ENCODE peak calls at places on chromosome 15, in seven cellular contexts. X is fibroblast of the aortic adventitia, P is lower lobe of right lung, Y is WTC11, J is B cell, G is colonic mucosa, I is body of pancreas. K is an unnamed sample.

GRCh38 chr15:62957130-62957529 is 85.4 kb upstream of the TPM1 start:
- DNase-seq in G (no peak), P (no peak), X (peak), J (no peak), Y (no peak), I (no peak), K (no peak)

GRCh38 chr15:71746719-71747118 is 63.6 kb upstream of the NR2E3 start:
- DNase-seq in J (no peak), X (no peak), G (peak), P (peak), I (no peak), Y (no peak), K (no peak)

GRCh38 chr15:36996538-36997181 is 103.7 kb downstream of the MEIS2 start:
- DNase-seq in X (no peak), P (no peak), Y (no peak), I (no peak), G (no peak), J (no peak), K (no peak)

GRCh38 chr15:69217381-69217780 is 56.9 kb downstream of the GLCE start:
- DNase-seq in P (no peak), J (no peak), X (no peak), I (no peak), Y (no peak), G (no peak), K (no peak)

GRCh38 chr15:66999046-66999557 is 66.3 kb upstream of the SMAD3 start:
- DNase-seq in Y (no peak), P (no peak), G (no peak), X (no peak), I (no peak), J (no peak), K (no peak)

GRCh38 chr15:51288143-51289065 is 50.0 kb downstream of the CYP19A1 start:
- DNase-seq in G (peak), X (peak), P (no peak), J (no peak), I (no peak), Y (no peak), K (no peak)

GRCh38 chr15:66761723-66762595 is 59.9 kb downstream of the SMAD6 start:
- DNase-seq in P (no peak), G (no peak), X (peak), J (no peak), Y (no peak), I (no peak), K (no peak)

GRCh38 chr15:23566070-23567050 is 886 bp downstream of the MKRN3 start:
- DNase-seq in G (no peak), X (no peak), Y (no peak), I (no peak), P (no peak), J (no peak), K (no peak)

GRCh38 chr15:88433046-88433685 is 34.0 kb downstream of the MRPL46 start:
- DNase-seq in I (no peak), J (no peak), Y (no peak), G (no peak), X (no peak), P (no peak), K (no peak)

GRCh38 chr15:93800805-93801204 is 430.6 kb upstream of the MCTP2 start:
- DNase-seq in G (no peak), I (no peak), Y (no peak), J (no peak), X (no peak), P (no peak), K (no peak)

GRCh38 chr15:76012021-76012551 is at the start of gene NRG4:
- DNase-seq in G (peak), Y (no peak), J (no peak), P (no peak), X (peak), I (peak), K (peak)

GRCh38 chr15:58761010-58761388 is 10.1 kb upstream of the MINDY2 start:
- DNase-seq in X (no peak), P (no peak), Y (no peak), I (no peak), J (no peak), G (no peak), K (no peak)

GRCh38 chr15:38042707-38043445 is 108.4 kb downstream of the TMCO5A start:
- DNase-seq in X (no peak), J (no peak), P (no peak), Y (no peak), I (no peak), G (peak), K (no peak)

GRCh38 chr15:85762039-85762755 is 32.5 kb downstream of the KLHL25 start:
- DNase-seq in P (no peak), I (no peak), X (no peak), Y (no peak), G (no peak), J (no peak), K (no peak)
- TF ChIP-seq CTCF in P (no peak), I (no peak), X (no peak), Y (no peak), G (no peak), J (no peak), K (no peak)

DNA sequence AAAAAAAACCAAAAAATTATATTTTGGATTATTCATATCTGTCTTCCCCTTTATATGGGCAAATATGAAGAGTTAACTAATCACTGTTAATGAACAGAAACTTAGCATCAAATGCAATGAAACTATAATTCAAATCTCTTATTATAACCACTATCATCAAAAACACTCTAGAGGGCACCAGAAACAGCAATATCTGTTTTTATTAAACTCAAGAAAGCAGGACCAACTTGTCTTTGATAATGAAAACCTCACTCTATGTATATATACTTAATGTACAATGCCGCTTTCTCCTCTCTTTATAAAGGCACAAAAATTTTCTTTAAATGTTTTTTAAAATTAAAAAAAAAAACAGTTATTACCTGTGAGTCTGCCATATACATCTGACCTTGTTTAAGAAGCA is 92.7 kb downstream of the UACA start:
- DNase-seq in G (no peak), J (no peak), X (peak), Y (no peak), P (no peak), I (no peak), K (no peak)
- TF ChIP-seq CTCF in G (no peak), J (no peak), X (peak), Y (no peak), P (peak), I (peak), K (no peak)

GRCh38 chr15:39874890-39875549 is 45.0 kb downstream of the GPR176 start:
- DNase-seq in J (no peak), G (peak), I (peak), P (no peak), Y (no peak), X (peak), K (peak)
- TF ChIP-seq CTCF in J (peak), G (peak), I (peak), P (peak), Y (peak), X (peak), K (no peak)

GRCh38 chr15:56464893-56465520 is at the start of gene MNS1:
- DNase-seq in Y (peak), P (peak), I (peak), X (peak), G (peak), J (peak), K (peak)
- TF ChIP-seq CTCF in Y (no peak), P (no peak), I (no peak), X (no peak), G (no peak), J (no peak), K (no peak)

GRCh38 chr15:55627730-55628368 is 39.7 kb upstream of the PYGO1 start:
- DNase-seq in G (no peak), X (peak), P (no peak), Y (peak), J (no peak), I (no peak), K (peak)
- TF ChIP-seq CTCF in G (no peak), X (peak), P (no peak), Y (no peak), J (no peak), I (no peak), K (no peak)

DNA sequence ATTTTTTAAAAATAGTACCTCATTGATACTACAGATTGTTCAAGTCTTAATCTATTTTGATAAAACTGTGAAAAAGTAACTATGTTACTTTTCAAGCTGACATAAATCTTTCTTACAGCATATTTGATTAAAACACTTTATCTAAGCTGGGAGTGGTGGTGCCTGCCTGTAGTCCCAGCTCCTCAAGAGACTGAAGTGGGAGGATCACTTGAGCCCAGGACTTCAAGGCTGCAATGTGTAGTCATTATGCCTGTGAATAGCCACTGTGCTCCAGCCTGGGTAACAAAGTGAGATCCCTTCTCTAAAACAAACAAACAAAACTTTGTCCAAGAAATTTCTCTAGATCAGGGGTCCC is 59.6 kb upstream of the NEDD4 start:
- DNase-seq in G (no peak), Y (no peak), P (no peak), X (no peak), J (no peak), I (no peak), K (no peak)
- TF ChIP-seq CTCF in G (no peak), Y (no peak), P (no peak), X (no peak), J (peak), I (no peak), K (peak)

DNA sequence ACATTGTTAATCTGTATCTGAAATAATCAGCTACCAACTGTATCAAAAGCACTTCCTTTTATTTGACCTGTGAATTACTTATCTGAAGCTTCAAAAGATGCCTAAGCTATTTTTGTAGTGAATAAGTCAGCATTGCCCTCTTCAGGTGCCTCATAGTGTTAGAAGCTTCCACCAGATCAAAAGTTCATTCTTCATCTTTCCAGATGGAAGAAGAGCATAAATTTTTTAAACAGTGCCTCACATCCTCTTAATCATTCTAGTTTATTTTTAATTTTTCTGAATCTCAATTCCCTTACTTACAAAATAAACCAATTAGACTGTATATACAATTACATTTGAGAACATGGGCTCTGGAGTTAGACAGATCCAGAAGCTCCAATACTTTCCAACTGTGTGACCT is 65.0 kb downstream of the MYO5A start:
- DNase-seq in G (no peak), P (no peak), J (peak), Y (no peak), I (no peak), X (peak), K (no peak)
- TF ChIP-seq CTCF in G (no peak), P (no peak), J (peak), Y (no peak), I (no peak), X (peak), K (no peak)

GRCh38 chr15:49876401-49877038 is 242.5 kb downstream of the ATP8B4 start:
- DNase-seq in I (peak), J (no peak), X (peak), Y (peak), G (no peak), P (no peak), K (no peak)
- TF ChIP-seq CTCF in I (peak), J (no peak), X (peak), Y (peak), G (peak), P (peak), K (no peak)

DNA sequence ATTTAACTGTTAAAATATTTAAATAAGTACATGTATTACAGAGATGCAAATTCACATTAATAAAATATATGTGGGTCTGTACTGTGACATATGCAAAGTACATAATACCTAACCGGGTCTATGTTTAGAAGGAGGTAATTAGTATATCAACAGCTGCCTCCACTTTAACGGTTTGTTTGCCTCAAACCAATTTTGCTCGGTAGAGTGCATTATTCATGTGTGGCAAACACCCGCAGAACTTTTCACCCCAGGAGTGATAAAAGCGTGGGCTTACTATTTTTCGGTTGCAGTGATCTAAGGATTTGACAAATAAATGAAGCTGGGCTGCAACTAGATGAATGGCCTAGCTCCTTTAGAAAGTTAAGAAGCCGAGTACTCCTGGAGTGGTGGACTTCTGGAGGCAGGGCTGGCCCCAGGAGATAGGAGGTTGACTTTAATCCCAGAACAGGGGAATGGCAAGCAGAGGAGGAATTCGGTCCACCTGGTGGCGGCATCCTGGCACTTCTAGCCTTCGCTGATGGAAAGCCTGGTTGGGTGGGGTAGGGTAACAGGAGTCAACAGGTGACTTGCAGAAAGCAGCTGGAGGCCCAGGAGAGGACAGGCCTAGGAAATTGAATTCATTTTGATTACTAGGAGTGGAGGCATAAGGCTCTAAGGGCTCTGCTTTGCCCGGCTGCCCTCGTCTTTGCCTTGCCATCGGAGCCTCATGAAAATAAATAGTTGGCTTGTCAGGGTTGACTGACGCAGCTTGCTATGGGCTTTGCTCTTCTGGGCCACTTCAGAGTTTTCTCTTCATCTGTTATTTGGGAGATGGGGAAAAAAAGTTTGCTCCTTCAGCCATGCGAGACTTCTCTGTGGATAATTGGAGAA is 2.4 kb downstream of the SLCO3A1 start:
- DNase-seq in X (no peak), G (peak), J (no peak), Y (peak), P (peak), I (peak), K (peak)
- TF ChIP-seq CTCF in X (peak), G (peak), J (no peak), Y (peak), P (peak), I (no peak), K (peak)

DNA sequence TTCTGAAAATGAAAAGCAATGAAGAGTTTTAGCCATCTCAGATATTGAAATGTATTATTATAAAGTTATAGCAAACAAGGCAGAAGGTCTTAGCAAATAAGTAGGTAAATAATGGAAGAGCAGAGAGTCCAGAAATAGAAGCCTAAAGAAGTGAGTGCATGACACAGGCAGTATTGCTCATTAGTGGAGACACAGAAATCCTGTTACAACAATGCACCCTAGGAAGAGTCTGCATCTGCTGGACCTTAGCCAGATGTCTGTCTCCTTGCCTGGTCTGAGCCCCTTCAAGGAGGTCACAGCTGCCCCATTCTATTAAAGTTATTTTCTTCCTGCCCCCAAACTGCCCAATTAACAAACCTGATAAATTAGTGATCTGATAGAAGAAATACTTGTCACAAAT is 52.0 kb downstream of the HOMER2 start:
- DNase-seq in P (no peak), Y (no peak), X (no peak), G (no peak), I (no peak), J (no peak), K (no peak)
- TF ChIP-seq CTCF in P (no peak), Y (no peak), X (no peak), G (no peak), I (no peak), J (no peak), K (no peak)

K was measured in Calu3.